ENCODE peak calls at places on chromosomes 3 and 15, in six cellular contexts. S, I, Q, A, J and B are unnamed samples.

GRCh38 chr15:27853624-27854455 is 245.3 kb downstream of the OCA2 start:
- DNase-seq in Q (no peak), J (no peak), A (no peak), S (no peak), I (no peak), B (no peak)

GRCh38 chr15:64146885-64147681 is 4.4 kb upstream of the SNX22 start:
- DNase-seq in Q (no peak), S (no peak), I (no peak), J (no peak), A (no peak), B (no peak)

GRCh38 chr3:69385723-69386483 is at the start of gene FRMD4B:
- DNase-seq in Q (peak; percentile 71), J (no peak), S (peak; percentile 31), A (no peak), I (peak; percentile 12), B (no peak)

GRCh38 chr3:30475038-30475808 is 131.2 kb upstream of the TGFBR2 start:
- DNase-seq in S (no peak), Q (no peak), I (no peak), A (no peak), J (peak; percentile 25), B (no peak)

GRCh38 chr3:11618897-11619296 is 24.8 kb downstream of the VGLL4 start:
- DNase-seq in J (no peak), S (no peak), A (no peak), I (no peak), Q (no peak), B (no peak)

GRCh38 chr15:59999064-59999377 is 5.1 kb upstream of the FOXB1 start:
- DNase-seq in J (no peak), I (no peak), A (no peak), S (no peak), Q (no peak), B (no peak)

GRCh38 chr15:81018197-81018596 is 17.5 kb downstream of the TLNRD1 start:
- DNase-seq in A (no peak), S (no peak), Q (no peak), J (no peak), I (no peak), B (no peak)

GRCh38 chr3:56413911-56414310 is 54.4 kb downstream of the ERC2 start:
- DNase-seq in A (no peak), I (no peak), J (no peak), Q (no peak), S (no peak), B (no peak)

GRCh38 chr15:94230886-94231727 is at the start of gene MCTP2:
- DNase-seq in Q (peak; percentile 57), J (peak; percentile 81), S (peak; percentile 39), I (peak; percentile 59), A (peak; percentile 78), B (peak; percentile 66)

GRCh38 chr3:188890572-188891270 is 281.1 kb upstream of the TPRG1 start:
- DNase-seq in A (no peak), Q (no peak), S (no peak), J (no peak), I (no peak), B (no peak)

GRCh38 chr3:100277255-100277800 is 16.5 kb downstream of the TBC1D23 start:
- DNase-seq in Q (no peak), A (no peak), I (no peak), J (no peak), S (no peak), B (no peak)

GRCh38 chr3:161310649-161311423 is 60.5 kb downstream of the SPTSSB start:
- DNase-seq in I (no peak), J (peak; percentile 53), S (no peak), A (no peak), Q (no peak), B (peak; percentile 83)